ENCODE peak calls at places on chromosomes 3 and 15, in eight cellular contexts. I is lung, L is NB4, C is B cell, X is AG09319, P is endothelial cell, E is GM20000, N is activated B cell treated with CpG ODN at 0.5 μM for 24 hours. Z is an unnamed sample.
A peak's percentile ranks its signal among the peaks of the same experiment; 100 is the strongest.

GRCh38 chr3:129651316-129652202 is 45.1 kb upstream of the PLXND1 start:
- DNase-seq in I (no peak), L (no peak), C (no peak), X (peak; percentile 51), P (no peak), E (no peak), N (no peak), Z (no peak)

GRCh38 chr15:77986891-77987764 is 90.4 kb downstream of the TBC1D2B start:
- DNase-seq in I (no peak), L (no peak), C (no peak), X (no peak), P (peak; percentile 3), E (no peak), N (no peak), Z (no peak)

GRCh38 chr3:377158-377561 is 180.6 kb downstream of the CHL1 start:
- DNase-seq in I (no peak), L (peak; percentile 36), C (peak; percentile 12), X (no peak), P (no peak), E (peak; percentile 14), N (no peak), Z (no peak)

GRCh38 chr3:148173836-148174235 is 523.9 kb upstream of the AGTR1 start:
- DNase-seq in I (no peak), L (peak; percentile 22), C (no peak), X (no peak), P (no peak), E (no peak), N (no peak), Z (no peak)

GRCh38 chr15:65042776-65043322 is 2.3 kb upstream of the SLC51B start:
- DNase-seq in I (no peak), L (no peak), C (no peak), X (no peak), P (no peak), E (no peak), N (no peak), Z (no peak)

GRCh38 chr3:177358085-177358967 is 161.0 kb upstream of the TBL1XR1 start:
- DNase-seq in I (peak; percentile 73), L (peak; percentile 95), C (no peak), X (peak; percentile 63), P (peak; percentile 53), E (peak; percentile 68), N (peak; percentile 38), Z (no peak)

GRCh38 chr3:104846270-104846669 is 520.4 kb upstream of the ALCAM start:
- DNase-seq in I (no peak), L (no peak), C (no peak), X (no peak), P (no peak), E (no peak), N (no peak), Z (no peak)

GRCh38 chr15:72342385-72342784 is 22.4 kb upstream of the CELF6 start:
- DNase-seq in I (no peak), L (peak; percentile 58), C (peak; percentile 36), X (no peak), P (peak; percentile 74), E (no peak), N (no peak), Z (no peak)

GRCh38 chr3:37480003-37480402 is 305.6 kb upstream of the LRRFIP2 start:
- DNase-seq in I (no peak), L (no peak), C (no peak), X (no peak), P (no peak), E (no peak), N (no peak), Z (no peak)

GRCh38 chr15:70435369-70435768 is 328.0 kb downstream of the UACA start:
- DNase-seq in I (no peak), L (no peak), C (peak; percentile 81), X (no peak), P (no peak), E (peak; percentile 60), N (peak; percentile 44), Z (no peak)

GRCh38 chr15:34365073-34365825 is 1.7 kb downstream of the LPCAT4 start:
- DNase-seq in I (no peak), L (peak; percentile 53), C (no peak), X (no peak), P (no peak), E (peak; percentile 30), N (no peak), Z (no peak)

GRCh38 chr3:149204390-149204991 is 17.1 kb downstream of the CP start:
- DNase-seq in I (no peak), L (no peak), C (no peak), X (no peak), P (no peak), E (no peak), N (no peak), Z (no peak)

GRCh38 chr15:59399465-59400102 is 26.9 kb upstream of the MYO1E start:
- DNase-seq in I (no peak), L (peak; percentile 68), C (peak; percentile 72), X (no peak), P (no peak), E (peak; percentile 73), N (peak; percentile 46), Z (no peak)

GRCh38 chr3:19074257-19074938 is 73.9 kb upstream of the KCNH8 start:
- DNase-seq in I (no peak), L (no peak), C (no peak), X (no peak), P (no peak), E (no peak), N (no peak), Z (no peak)

GRCh38 chr3:181486496-181486895 is 225.2 kb upstream of the SOX2 start:
- DNase-seq in I (no peak), L (no peak), C (no peak), X (no peak), P (no peak), E (no peak), N (no peak), Z (no peak)

DNA sequence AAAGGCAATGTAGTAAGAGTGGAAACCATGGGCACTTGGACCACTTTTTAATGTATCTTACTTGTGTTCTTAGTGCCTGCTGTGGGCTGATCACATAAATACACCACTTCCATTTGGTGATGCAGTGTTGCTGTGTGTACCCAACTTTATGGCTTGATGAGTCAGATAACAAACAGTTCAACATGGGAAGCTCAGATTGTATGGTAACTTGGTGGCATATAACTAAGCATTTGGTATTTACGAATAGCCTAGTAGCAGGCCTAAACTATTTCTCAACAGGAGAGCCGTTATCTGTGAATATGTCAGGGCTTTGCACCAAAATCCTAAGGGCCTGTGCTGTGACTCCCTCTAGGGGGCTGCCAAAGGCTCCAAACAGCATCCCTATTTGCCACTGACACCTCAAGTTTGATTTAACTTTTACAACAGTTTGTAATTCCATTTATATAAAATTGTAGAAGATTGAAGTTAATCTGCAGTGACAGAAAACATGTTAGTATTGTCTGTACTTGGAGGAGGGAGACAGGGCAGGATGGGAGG is 640.4 kb upstream of the CADM2 start:
- DNase-seq in I (no peak), L (no peak), C (no peak), X (no peak), P (no peak), E (no peak), N (no peak), Z (no peak)
- TF ChIP-seq CTCF in I (no peak), L (no peak), C (no peak), X (no peak), P (no peak), E (no peak), N (no peak), Z (no peak)

GRCh38 chr3:58422756-58423324 is 10.8 kb downstream of the PDHB start:
- DNase-seq in I (no peak), L (peak; percentile 30), C (no peak), X (no peak), P (no peak), E (no peak), N (no peak), Z (no peak)
- TF ChIP-seq CTCF in I (no peak), L (no peak), C (no peak), X (peak; percentile 31), P (no peak), E (no peak), N (no peak), Z (no peak)

DNA sequence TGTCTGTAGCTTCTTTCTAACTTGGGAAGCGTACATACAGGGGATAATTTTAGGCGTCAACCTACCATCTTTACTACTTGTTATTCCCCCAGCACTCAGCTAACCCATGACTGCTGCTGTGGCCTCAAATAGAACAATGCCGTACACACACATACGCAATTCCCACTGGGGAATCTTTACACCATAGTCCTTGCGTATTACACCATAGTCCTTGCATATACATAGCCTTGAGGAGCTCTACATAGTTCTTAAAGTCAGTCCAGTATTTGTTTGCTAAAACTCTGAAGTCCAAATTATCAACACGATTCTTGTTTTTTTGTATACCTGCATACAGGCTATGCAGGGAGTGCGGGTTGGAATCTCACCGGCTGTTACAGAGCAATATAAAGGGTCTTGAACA is 67.2 kb downstream of the CGNL1 start:
- DNase-seq in I (no peak), L (peak; percentile 40), C (no peak), X (no peak), P (no peak), E (no peak), N (no peak), Z (no peak)
- TF ChIP-seq CTCF in I (no peak), L (no peak), C (no peak), X (no peak), P (no peak), E (no peak), N (no peak), Z (no peak)

GRCh38 chr3:143119974-143120715 is 574 bp downstream of the CHST2 start:
- DNase-seq in I (no peak), L (peak; percentile 61), C (peak; percentile 60), X (no peak), P (peak; percentile 51), E (peak; percentile 63), N (peak; percentile 45), Z (no peak)

GRCh38 chr3:143120716-143121239 is 1.2 kb downstream of the CHST2 start:
- DNase-seq in I (no peak), L (peak; percentile 67), C (peak; percentile 75), X (no peak), P (peak; percentile 54), E (peak; percentile 78), N (peak; percentile 56), Z (no peak)

GRCh38 chr3:143122608-143123352 is 3.2 kb downstream of the CHST2 start:
- DNase-seq in I (no peak), L (peak; percentile 55), C (peak; percentile 53), X (no peak), P (no peak), E (peak; percentile 47), N (no peak), Z (no peak)

GRCh38 chr3:143122089-143122430 is 2.5 kb downstream of the CHST2 start:
- DNase-seq in I (no peak), L (no peak), C (no peak), X (no peak), P (no peak), E (no peak), N (no peak), Z (no peak)

DNA sequence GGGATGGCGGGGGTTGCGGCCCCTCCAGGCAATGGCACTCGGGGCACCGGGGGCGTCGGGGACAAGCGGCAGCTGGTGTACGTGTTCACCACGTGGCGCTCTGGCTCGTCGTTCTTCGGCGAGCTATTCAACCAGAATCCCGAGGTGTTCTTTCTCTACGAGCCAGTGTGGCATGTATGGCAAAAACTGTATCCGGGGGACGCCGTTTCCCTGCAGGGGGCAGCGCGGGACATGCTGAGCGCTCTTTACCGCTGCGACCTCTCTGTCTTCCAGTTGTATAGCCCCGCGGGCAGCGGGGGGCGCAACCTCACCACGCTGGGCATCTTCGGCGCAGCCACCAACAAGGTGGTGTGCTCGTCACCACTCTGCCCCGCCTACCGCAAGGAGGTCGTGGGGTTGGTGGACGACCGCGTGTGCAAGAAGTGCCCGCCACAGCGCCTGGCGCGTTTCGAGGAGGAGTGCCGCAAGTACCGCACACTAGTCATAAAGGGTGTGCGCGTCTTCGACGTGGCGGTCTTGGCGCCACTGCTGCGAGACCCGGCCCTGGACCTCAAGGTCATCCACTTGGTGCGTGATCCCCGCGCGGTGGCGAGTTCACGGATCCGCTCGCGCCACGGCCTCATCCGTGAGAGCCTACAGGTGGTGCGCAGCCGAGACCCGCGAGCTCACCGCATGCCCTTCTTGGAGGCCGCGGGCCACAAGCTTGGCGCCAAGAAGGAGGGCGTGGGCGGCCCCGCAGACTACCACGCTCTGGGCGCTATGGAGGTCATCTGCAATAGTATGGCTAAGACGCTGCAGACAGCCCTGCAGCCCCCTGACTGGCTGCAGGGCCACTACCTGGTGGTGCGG is 1.9 kb downstream of the CHST2 start:
- DNase-seq in I (peak; percentile 42), L (peak; percentile 85), C (no peak), X (no peak), P (peak; percentile 87), E (peak; percentile 84), N (peak; percentile 15), Z (no peak)
- TF ChIP-seq CTCF in I (peak; percentile 6), L (peak; percentile 53), C (peak; percentile 29), X (peak; percentile 70), P (peak; percentile 70), E (peak; percentile 65), N (no peak), Z (no peak)